ENCODE peak calls at places on chromosomes 1 and 21, in eight cellular contexts. X, N, U, C, J, D, P and O are unnamed samples.

GRCh38 chr1:36134805-36135339 is 9.8 kb upstream of the COL8A2 start:
- DNase-seq in D (no peak), P (no peak), U (peak; percentile 56), J (peak; percentile 64), N (peak; percentile 90), C (peak; percentile 34), X (peak; percentile 47), O (peak; percentile 83)

GRCh38 chr1:156517746-156518145 is 17.2 kb upstream of the MEF2D start:
- DNase-seq in J (no peak), U (no peak), N (no peak), C (no peak), D (no peak), X (no peak), P (no peak), O (no peak)

GRCh38 chr1:153711006-153711405 is 16.8 kb upstream of the INTS3 start:
- DNase-seq in U (no peak), J (no peak), X (no peak), D (no peak), P (no peak), C (no peak), N (no peak), O (no peak)

GRCh38 chr1:86447198-86447790 is 21.4 kb upstream of the CLCA1 start:
- DNase-seq in J (no peak), X (no peak), N (no peak), U (no peak), D (no peak), C (no peak), P (no peak), O (no peak)

GRCh38 chr1:41382531-41383090 is 21.4 kb downstream of the FOXO6 start:
- DNase-seq in X (no peak), N (peak; percentile 68), P (no peak), U (peak; percentile 72), D (no peak), J (peak; percentile 16), C (no peak), O (no peak)

GRCh38 chr1:180123463-180123936 is 31.2 kb upstream of the QSOX1 start:
- DNase-seq in D (no peak), J (peak; percentile 44), U (no peak), C (no peak), N (no peak), X (no peak), P (no peak), O (no peak)

GRCh38 chr1:38191451-38191850 is 144.9 kb upstream of the POU3F1 start:
- DNase-seq in P (no peak), C (no peak), D (no peak), X (no peak), J (no peak), N (no peak), U (peak; percentile 52), O (no peak)

GRCh38 chr1:188096521-188096920 is 1267.8 kb downstream of the PLA2G4A start:
- DNase-seq in D (no peak), C (no peak), N (no peak), P (no peak), J (no peak), U (no peak), X (no peak), O (no peak)

GRCh38 chr1:237875291-237875690 is 15.4 kb downstream of the ZP4 start:
- DNase-seq in D (no peak), X (peak; percentile 54), U (no peak), C (no peak), J (no peak), P (no peak), N (no peak), O (no peak)

GRCh38 chr1:218620956-218621355 is 275.8 kb downstream of the TGFB2 start:
- DNase-seq in N (no peak), J (peak; percentile 16), C (no peak), P (no peak), X (peak; percentile 25), D (no peak), U (no peak), O (no peak)

GRCh38 chr21:35438643-35439404 is 389.7 kb upstream of the RUNX1 start:
- DNase-seq in X (peak; percentile 16), U (no peak), P (no peak), N (no peak), C (no peak), D (peak; percentile 21), J (peak; percentile 17), O (no peak)

GRCh38 chr1:202304370-202304769 is 37.4 kb downstream of the UBE2T start:
- DNase-seq in D (no peak), J (no peak), C (no peak), X (no peak), P (no peak), U (peak; percentile 69), N (no peak), O (no peak)

GRCh38 chr1:18486195-18486594 is 5.5 kb downstream of the KLHDC7A start:
- DNase-seq in P (no peak), D (no peak), J (no peak), C (no peak), X (no peak), N (peak; percentile 75), U (no peak), O (no peak)

GRCh38 chr1:112344754-112345423 is 51.1 kb upstream of the CTTNBP2NL start:
- DNase-seq in P (no peak), J (no peak), C (no peak), X (no peak), N (peak; percentile 23), D (no peak), U (no peak), O (no peak)

GRCh38 chr1:66852870-66853269 is 51.8 kb upstream of the INSL5 start:
- DNase-seq in P (no peak), D (no peak), X (no peak), J (no peak), C (no peak), N (no peak), U (no peak), O (no peak)

GRCh38 chr1:170134606-170135005 is 11.2 kb upstream of the NTMT2 start:
- DNase-seq in C (no peak), D (no peak), J (no peak), U (no peak), N (no peak), X (no peak), P (no peak), O (no peak)

DNA sequence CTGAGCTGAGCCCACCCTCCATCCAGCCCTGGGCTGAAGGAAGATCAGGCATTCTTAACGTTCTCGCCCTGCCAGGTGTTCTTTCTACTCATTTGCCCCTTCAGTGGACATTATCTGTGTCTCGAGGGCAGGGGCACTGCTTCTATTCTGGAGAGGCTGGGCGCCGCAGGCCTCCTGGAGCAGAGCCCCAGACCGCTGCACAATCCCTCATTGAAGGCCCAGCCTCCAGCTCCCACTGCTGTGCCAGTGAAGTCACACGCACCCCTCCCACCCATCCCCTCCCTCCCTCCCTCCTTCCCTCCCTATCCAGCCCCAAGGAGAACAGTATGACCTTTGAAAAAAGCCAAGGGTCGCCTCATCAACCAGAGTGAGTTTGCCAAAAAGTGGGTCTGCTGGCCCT is 76.7 kb downstream of the NFASC start:
- DNase-seq in X (no peak), U (no peak), N (no peak), J (no peak), C (no peak), P (no peak), D (no peak), O (no peak)
- TF ChIP-seq CTCF in X (no peak), U (no peak), N (no peak), J (no peak), C (no peak), P (no peak), D (no peak), O (no peak)

DNA sequence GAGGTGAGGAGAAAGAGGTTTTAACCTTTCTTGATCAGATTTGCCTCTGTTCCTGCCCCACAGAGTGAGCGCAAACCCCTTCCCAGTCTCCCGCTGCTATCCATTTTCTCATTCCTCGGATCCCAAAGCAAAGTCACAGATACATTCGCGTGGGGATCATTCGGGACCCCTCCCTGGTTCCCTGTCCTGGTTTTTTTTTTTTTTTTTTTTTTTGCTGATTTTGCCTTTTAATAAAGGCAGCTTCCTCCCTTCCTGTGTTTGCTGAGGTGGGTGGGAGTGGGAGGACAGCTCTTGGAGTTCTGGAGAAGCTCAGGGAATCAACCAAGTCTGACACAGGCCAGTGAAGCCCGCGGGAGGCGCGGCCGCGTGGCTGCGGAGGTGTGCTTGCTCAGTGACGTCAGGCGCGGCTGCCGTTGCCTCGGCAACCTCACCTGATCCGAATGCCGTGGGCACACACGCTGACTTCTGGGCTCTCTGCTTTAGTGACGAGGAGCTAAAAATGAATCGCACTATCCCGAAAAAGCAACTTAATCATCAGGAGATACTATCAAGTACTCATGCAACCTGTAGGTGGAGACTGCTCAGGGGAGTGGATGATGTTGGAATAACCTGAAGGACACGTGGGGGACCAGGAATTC is 106.4 kb downstream of the TBX19 start:
- DNase-seq in X (peak; percentile 53), J (peak; percentile 17), P (no peak), D (no peak), N (peak; percentile 81), C (no peak), U (no peak), O (peak; percentile 29)
- TF ChIP-seq CTCF in X (no peak), J (no peak), P (no peak), D (no peak), N (peak; percentile 21), C (no peak), U (no peak), O (no peak)

GRCh38 chr1:114558548-114558947 is 22.9 kb downstream of the BCAS2 start:
- DNase-seq in D (no peak), U (no peak), N (peak; percentile 56), X (no peak), J (peak; percentile 28), P (no peak), C (no peak), O (no peak)
- TF ChIP-seq CTCF in D (peak; percentile 39), U (peak; percentile 35), N (peak; percentile 61), X (peak; percentile 23), J (peak; percentile 36), P (no peak), C (peak; percentile 63), O (no peak)

GRCh38 chr21:33587792-33588484 is 546 bp downstream of the DONSON start:
- DNase-seq in N (peak; percentile 57), P (no peak), U (peak; percentile 40), D (no peak), X (peak; percentile 7), J (peak; percentile 30), C (no peak), O (no peak)
- TF ChIP-seq CTCF in N (no peak), P (no peak), U (no peak), D (no peak), X (no peak), J (no peak), C (no peak), O (no peak)

DNA sequence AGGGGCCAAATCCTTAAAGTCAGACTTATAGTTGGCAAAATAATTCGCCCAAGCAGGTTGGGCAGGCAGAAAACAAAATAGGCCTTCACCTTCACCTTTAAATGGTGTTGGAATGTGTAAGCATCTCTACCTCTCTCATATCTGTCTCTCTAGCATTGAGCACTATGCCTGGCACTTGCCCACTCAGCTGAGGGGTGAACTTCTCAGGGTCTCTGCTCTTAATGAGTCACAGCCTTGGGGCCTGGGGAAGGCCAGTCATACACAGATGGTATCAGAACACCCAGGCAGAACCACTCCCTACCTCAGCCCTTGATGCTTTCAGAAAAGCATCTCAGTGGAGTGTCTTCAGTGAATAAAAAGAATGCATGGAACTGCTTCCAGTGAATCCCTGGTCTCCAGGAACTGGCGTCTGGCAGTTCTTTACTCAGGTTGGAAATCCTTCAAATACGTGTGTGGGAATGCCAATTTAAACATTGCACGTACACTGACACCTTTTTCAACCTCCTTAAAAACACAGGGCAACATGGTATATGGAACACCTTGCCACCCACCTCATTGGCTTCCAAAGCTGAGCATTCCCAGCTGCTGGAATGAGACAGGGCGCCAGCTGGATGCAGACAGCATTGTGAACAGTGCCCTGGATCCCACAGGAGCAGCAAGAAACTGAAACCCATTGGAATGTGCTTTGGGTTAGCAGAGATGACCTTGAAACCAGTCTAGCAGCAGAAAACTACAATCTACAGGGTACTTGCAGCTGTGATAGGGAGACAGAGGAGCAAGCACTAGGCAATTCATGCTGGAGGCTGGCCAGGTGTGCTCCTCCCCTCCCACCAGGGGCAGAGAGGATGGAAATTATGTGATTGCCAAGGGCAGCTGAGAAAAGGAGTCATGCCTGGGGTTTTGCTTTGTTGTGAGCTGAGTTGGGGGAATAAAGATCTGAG is 30.0 kb downstream of the ZNF697 start:
- DNase-seq in P (no peak), J (peak; percentile 25), U (peak; percentile 42), N (no peak), X (peak; percentile 45), C (no peak), D (no peak), O (no peak)
- TF ChIP-seq CTCF in P (no peak), J (no peak), U (no peak), N (no peak), X (no peak), C (no peak), D (no peak), O (no peak)